ENCODE peak calls at places on chromosomes 6 and 20, in four cellular contexts. One of them, this sample, is unnamed.

GRCh38 chr20:21315138-21315537 is 12.0 kb downstream of the XRN2 start:
- DNase-seq in cardiac muscle cell: no peak
- DNase-seq in left ventricle myocardium inferior: no peak
- DNase-seq in mesenchymal stem cell: peak; percentile 26
- DNase-seq in this sample: peak; percentile 32

GRCh38 chr6:5771759-5772158 is 235.0 kb downstream of the NRN1 start:
- DNase-seq in left ventricle myocardium inferior: no peak
- DNase-seq in mesenchymal stem cell: no peak
- DNase-seq in cardiac muscle cell: no peak
- DNase-seq in this sample: no peak

GRCh38 chr6:129605095-129605494 is 104.9 kb downstream of the ARHGAP18 start:
- DNase-seq in cardiac muscle cell: no peak
- DNase-seq in mesenchymal stem cell: no peak
- DNase-seq in left ventricle myocardium inferior: no peak
- DNase-seq in this sample: no peak

GRCh38 chr20:47205577-47206123 is 150.8 kb downstream of the ZMYND8 start:
- DNase-seq in cardiac muscle cell: peak; percentile 34
- DNase-seq in mesenchymal stem cell: peak; percentile 74
- DNase-seq in left ventricle myocardium inferior: peak; percentile 79
- DNase-seq in this sample: peak; percentile 48

GRCh38 chr6:75204222-75204958 is 1.5 kb downstream of the COL12A1 start:
- DNase-seq in mesenchymal stem cell: peak; percentile 95
- DNase-seq in left ventricle myocardium inferior: peak; percentile 73
- DNase-seq in cardiac muscle cell: peak; percentile 83
- DNase-seq in this sample: peak; percentile 96

GRCh38 chr6:35725721-35726438 is 11.0 kb upstream of the ARMC12 start:
- DNase-seq in cardiac muscle cell: no peak
- DNase-seq in mesenchymal stem cell: peak; percentile 76
- DNase-seq in left ventricle myocardium inferior: peak; percentile 75
- DNase-seq in this sample: peak; percentile 67

GRCh38 chr20:15924556-15924955 is 648.7 kb downstream of the KIF16B start:
- DNase-seq in left ventricle myocardium inferior: no peak
- DNase-seq in cardiac muscle cell: no peak
- DNase-seq in mesenchymal stem cell: no peak
- DNase-seq in this sample: no peak

GRCh38 chr6:141552031-141552430 is 580.7 kb upstream of the GJE1 start:
- DNase-seq in cardiac muscle cell: no peak
- DNase-seq in mesenchymal stem cell: no peak
- DNase-seq in left ventricle myocardium inferior: no peak
- DNase-seq in this sample: no peak

GRCh38 chr20:20894753-20895152 is 182.3 kb upstream of the RALGAPA2 start:
- DNase-seq in mesenchymal stem cell: no peak
- DNase-seq in left ventricle myocardium inferior: peak; percentile 17
- DNase-seq in cardiac muscle cell: no peak
- DNase-seq in this sample: no peak

GRCh38 chr6:125787791-125788190 is 3.0 kb upstream of the NCOA7 start:
- DNase-seq in left ventricle myocardium inferior: no peak
- DNase-seq in cardiac muscle cell: no peak
- DNase-seq in mesenchymal stem cell: no peak
- DNase-seq in this sample: peak; percentile 61

GRCh38 chr20:19832875-19833274 is 74.8 kb downstream of the RIN2 start:
- DNase-seq in left ventricle myocardium inferior: no peak
- DNase-seq in cardiac muscle cell: no peak
- DNase-seq in mesenchymal stem cell: no peak
- DNase-seq in this sample: no peak

GRCh38 chr20:52708137-52708536 is 264.0 kb upstream of the TSHZ2 start:
- DNase-seq in left ventricle myocardium inferior: no peak
- DNase-seq in cardiac muscle cell: no peak
- DNase-seq in mesenchymal stem cell: no peak
- DNase-seq in this sample: no peak

GRCh38 chr20:62210496-62210855 is 9.6 kb downstream of the HRH3 start:
- DNase-seq in cardiac muscle cell: no peak
- DNase-seq in left ventricle myocardium inferior: no peak
- DNase-seq in mesenchymal stem cell: no peak
- DNase-seq in this sample: no peak

GRCh38 chr20:14561733-14562132 is 224.3 kb upstream of the FLRT3 start:
- DNase-seq in cardiac muscle cell: no peak
- DNase-seq in mesenchymal stem cell: no peak
- DNase-seq in left ventricle myocardium inferior: no peak
- DNase-seq in this sample: peak; percentile 73

GRCh38 chr6:121932071-121933009 is 467.1 kb upstream of the HSF2 start:
- DNase-seq in mesenchymal stem cell: peak; percentile 94
- DNase-seq in cardiac muscle cell: peak; percentile 70
- DNase-seq in left ventricle myocardium inferior: peak; percentile 28
- DNase-seq in this sample: peak; percentile 97

GRCh38 chr20:57834306-57834863 is 124.6 kb upstream of the PMEPA1 start:
- DNase-seq in cardiac muscle cell: no peak
- DNase-seq in mesenchymal stem cell: no peak
- DNase-seq in left ventricle myocardium inferior: no peak
- DNase-seq in this sample: no peak
- H3K9me3 ChIP-seq in cardiac muscle cell: no peaks in the 10 kb centered on the region
- H3K9me3 ChIP-seq in mesenchymal stem cell: no peaks in the 10 kb centered on the region
- H3K9me3 ChIP-seq in left ventricle myocardium inferior: no peaks in the 10 kb centered on the region
- H3K9me3 ChIP-seq in this sample: no peaks in the 10 kb centered on the region

GRCh38 chr20:34876161-34877001 is at the start of gene ACSS2:
- DNase-seq in left ventricle myocardium inferior: peak; percentile 100
- DNase-seq in mesenchymal stem cell: peak; percentile 98
- DNase-seq in cardiac muscle cell: peak; percentile 99
- DNase-seq in this sample: peak; percentile 99
- H3K4me1 ChIP-seq in left ventricle myocardium inferior: peaks cover 77% of the 10 kb centered on the region
- H3K4me1 ChIP-seq in mesenchymal stem cell: peaks cover 18% of the 10 kb centered on the region
- H3K4me1 ChIP-seq in cardiac muscle cell: peaks cover 3% of the 10 kb centered on the region
- H3K4me1 ChIP-seq in this sample: peaks cover 33% of the 10 kb centered on the region

GRCh38 chr6:164106345-164106769 is 691.8 kb downstream of the QKI start:
- DNase-seq in cardiac muscle cell: peak; percentile 50
- DNase-seq in mesenchymal stem cell: no peak
- DNase-seq in left ventricle myocardium inferior: peak; percentile 73
- DNase-seq in this sample: peak; percentile 12

GRCh38 chr6:164105705-164106104 is 691.2 kb downstream of the QKI start:
- DNase-seq in cardiac muscle cell: no peak
- DNase-seq in left ventricle myocardium inferior: no peak
- DNase-seq in mesenchymal stem cell: no peak
- DNase-seq in this sample: no peak

GRCh38 chr6:164108092-164108491 is 693.6 kb downstream of the QKI start:
- DNase-seq in left ventricle myocardium inferior: no peak
- DNase-seq in cardiac muscle cell: no peak
- DNase-seq in mesenchymal stem cell: no peak
- DNase-seq in this sample: no peak

GRCh38 chr6:164108869-164109769 is 694.6 kb downstream of the QKI start:
- DNase-seq in cardiac muscle cell: no peak
- DNase-seq in left ventricle myocardium inferior: peak; percentile 91
- DNase-seq in mesenchymal stem cell: peak; percentile 63
- DNase-seq in this sample: no peak

GRCh38 chr6:164107297-164107995 is 692.9 kb downstream of the QKI start:
- DNase-seq in left ventricle myocardium inferior: no peak
- DNase-seq in cardiac muscle cell: no peak
- DNase-seq in mesenchymal stem cell: peak; percentile 6
- DNase-seq in this sample: no peak
- H3K9me3 ChIP-seq in left ventricle myocardium inferior: no peaks in the 10 kb centered on the region
- H3K9me3 ChIP-seq in cardiac muscle cell: no peaks in the 10 kb centered on the region
- H3K9me3 ChIP-seq in mesenchymal stem cell: no peaks in the 10 kb centered on the region
- H3K9me3 ChIP-seq in this sample: no peaks in the 10 kb centered on the region

DNA sequence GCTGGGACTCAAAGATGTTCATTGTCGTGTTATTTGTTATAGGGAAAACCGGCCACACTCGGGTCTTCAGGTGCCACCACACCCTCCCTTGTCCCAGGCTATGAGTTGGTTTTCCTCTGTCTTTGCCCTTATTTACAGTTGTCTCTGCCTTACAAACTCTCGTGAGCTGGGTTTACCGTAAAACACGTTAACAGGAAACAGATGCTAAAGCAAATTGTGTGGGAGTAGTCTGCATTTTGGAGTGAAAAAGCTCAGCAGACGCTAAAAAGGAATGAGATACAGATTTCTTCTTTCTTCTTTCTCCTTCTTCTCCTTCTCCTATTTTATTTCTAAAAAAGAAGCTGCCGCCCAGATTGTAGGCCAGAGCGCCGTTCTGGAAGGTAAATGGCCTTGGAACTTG is 52.0 kb downstream of the APCDD1L start:
- DNase-seq in mesenchymal stem cell: no peak
- DNase-seq in left ventricle myocardium inferior: no peak
- DNase-seq in cardiac muscle cell: no peak
- DNase-seq in this sample: no peak
- H3K4me1 ChIP-seq in mesenchymal stem cell: peaks cover 12% of the 10 kb centered on the region
- H3K4me1 ChIP-seq in left ventricle myocardium inferior: peaks cover 5% of the 10 kb centered on the region
- H3K4me1 ChIP-seq in cardiac muscle cell: peaks cover 5% of the 10 kb centered on the region
- H3K4me1 ChIP-seq in this sample: no peaks in the 10 kb centered on the region

GRCh38 chr6:4187480-4187879 is 52.1 kb upstream of the ECI2 start:
- DNase-seq in left ventricle myocardium inferior: no peak
- DNase-seq in cardiac muscle cell: no peak
- DNase-seq in mesenchymal stem cell: no peak
- DNase-seq in this sample: no peak
- H3K9me3 ChIP-seq in left ventricle myocardium inferior: no peaks in the 10 kb centered on the region
- H3K9me3 ChIP-seq in cardiac muscle cell: no peaks in the 10 kb centered on the region
- H3K9me3 ChIP-seq in mesenchymal stem cell: no peaks in the 10 kb centered on the region
- H3K9me3 ChIP-seq in this sample: no peaks in the 10 kb centered on the region

DNA sequence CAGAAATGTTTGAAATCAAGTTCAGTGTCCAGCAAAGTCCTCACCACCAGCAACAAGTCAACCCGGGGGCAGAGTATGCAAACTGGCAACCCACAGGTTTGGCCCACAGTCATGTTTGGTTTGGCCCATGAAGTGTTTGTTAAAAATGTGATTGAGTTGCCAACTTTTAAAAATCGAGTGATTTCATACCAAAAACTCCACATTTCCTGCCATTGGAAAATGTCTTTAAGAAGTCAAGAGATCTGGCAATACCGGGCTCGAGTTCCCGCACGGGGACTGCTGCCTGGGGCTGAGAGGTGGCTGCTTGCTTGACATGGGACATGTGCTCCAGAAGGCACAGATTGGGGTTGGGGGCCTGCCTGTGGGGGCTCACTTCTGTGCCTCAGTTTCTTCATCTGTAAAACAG is 36.1 kb downstream of the PREX1 start:
- DNase-seq in cardiac muscle cell: no peak
- DNase-seq in left ventricle myocardium inferior: no peak
- DNase-seq in mesenchymal stem cell: no peak
- DNase-seq in this sample: peak; percentile 83
- H3K4me1 ChIP-seq in cardiac muscle cell: peaks cover 5% of the 10 kb centered on the region
- H3K4me1 ChIP-seq in left ventricle myocardium inferior: peaks cover 46% of the 10 kb centered on the region
- H3K4me1 ChIP-seq in mesenchymal stem cell: peaks cover 26% of the 10 kb centered on the region
- H3K4me1 ChIP-seq in this sample: peaks cover 22% of the 10 kb centered on the region

GRCh38 chr20:56229821-56230220 is 18.7 kb upstream of the MC3R start:
- DNase-seq in cardiac muscle cell: no peak
- DNase-seq in left ventricle myocardium inferior: no peak
- DNase-seq in mesenchymal stem cell: no peak
- DNase-seq in this sample: no peak
- H3K9me3 ChIP-seq in cardiac muscle cell: no peaks in the 10 kb centered on the region
- H3K9me3 ChIP-seq in left ventricle myocardium inferior: peaks cover 22% of the 10 kb centered on the region
- H3K9me3 ChIP-seq in mesenchymal stem cell: peaks cover 21% of the 10 kb centered on the region
- H3K9me3 ChIP-seq in this sample: peaks cover 11% of the 10 kb centered on the region

This sample was measured in adipocyte.